ENCODE peak calls at places on chromosomes 2 and 18, in seven cellular contexts. Z is upper lobe of left lung; H is neural progenitor cell; Y is fibroblast of the aortic adventitia; N is WERI-Rb-1; C is progenitor cell of endocrine pancreas; D is activated CD4-positive, alpha-beta T cell treated with anti-CD3 and anti-CD28 coated beads for 24 hours. S is an unnamed sample.

GRCh38 chr18:49277395-49278036 is 182.9 kb downstream of the DYM start:
- DNase-seq in Z (no peak), H (no peak), Y (peak; percentile 67), N (no peak), C (no peak), D (no peak), S (peak; percentile 34)

GRCh38 chr2:74436804-74437695 is 4.7 kb downstream of the RTKN start:
- DNase-seq in Z (no peak), H (no peak), Y (no peak), N (no peak), C (no peak), D (no peak), S (no peak)

GRCh38 chr2:31980674-31981356 is 30.0 kb downstream of the MEMO1 start:
- DNase-seq in Z (no peak), H (peak; percentile 9), Y (peak; percentile 22), N (no peak), C (no peak), D (no peak), S (no peak)

GRCh38 chr2:168550670-168551069 is 94.6 kb downstream of the CERS6 start:
- DNase-seq in Z (peak; percentile 59), H (peak; percentile 23), Y (no peak), N (no peak), C (no peak), D (no peak), S (no peak)

GRCh38 chr2:86237172-86237571 is 37.9 kb downstream of the MRPL35 start:
- DNase-seq in Z (no peak), H (no peak), Y (no peak), N (no peak), C (no peak), D (no peak), S (no peak)

GRCh38 chr2:85273732-85274731 is 53.8 kb downstream of the TGOLN2 start:
- DNase-seq in Z (no peak), H (no peak), Y (peak; percentile 78), N (no peak), C (no peak), D (no peak), S (peak; percentile 28)

GRCh38 chr18:9477509-9477908 is 2.2 kb downstream of the RALBP1 start:
- DNase-seq in Z (no peak), H (no peak), Y (no peak), N (no peak), C (no peak), D (no peak), S (no peak)

GRCh38 chr2:186099772-186100171 is 361.2 kb downstream of the FSIP2 start:
- DNase-seq in Z (no peak), H (no peak), Y (no peak), N (no peak), C (no peak), D (no peak), S (no peak)

GRCh38 chr2:36338827-36339145 is 16.8 kb upstream of the CRIM1 start:
- DNase-seq in Z (no peak), H (no peak), Y (peak; percentile 55), N (no peak), C (no peak), D (no peak), S (no peak)

GRCh38 chr18:51020536-51020935 is 9.5 kb upstream of the SMAD4 start:
- DNase-seq in Z (no peak), H (no peak), Y (no peak), N (no peak), C (no peak), D (no peak), S (peak; percentile 4)

GRCh38 chr2:36277876-36278523 is 77.6 kb upstream of the CRIM1 start:
- DNase-seq in Z (no peak), H (no peak), Y (no peak), N (no peak), C (no peak), D (no peak), S (peak; percentile 88)

GRCh38 chr2:96985630-96986385 is 572 bp downstream of the FAM178B start:
- DNase-seq in Z (no peak), H (no peak), Y (no peak), N (no peak), C (no peak), D (no peak), S (no peak)

GRCh38 chr2:71535526-71535925 is 82.2 kb downstream of the DYSF start:
- DNase-seq in Z (no peak), H (no peak), Y (no peak), N (no peak), C (no peak), D (no peak), S (no peak)